ENCODE peak calls at places on chromosome 1, in eight cellular contexts. One of them, this sample, is unnamed.

GRCh38 chr1:10701145-10701544 is 95.3 kb downstream of the CASZ1 start:
- DNase-seq in CD4-positive, alpha-beta T cell: no peak
- DNase-seq in B cell: no peak
- DNase-seq in AG04450: no peak
- DNase-seq in fibroblast of lung: no peak
- DNase-seq in lower lobe of right lung: no peak
- DNase-seq in progenitor cell of endocrine pancreas: no peak
- DNase-seq in brain microvascular endothelial cell: no peak
- DNase-seq in this sample: no peak

GRCh38 chr1:84430519-84430918 is 32.2 kb downstream of the DNASE2B start:
- DNase-seq in CD4-positive, alpha-beta T cell: no peak
- DNase-seq in B cell: no peak
- DNase-seq in AG04450: no peak
- DNase-seq in fibroblast of lung: no peak
- DNase-seq in lower lobe of right lung: no peak
- DNase-seq in progenitor cell of endocrine pancreas: no peak
- DNase-seq in brain microvascular endothelial cell: no peak
- DNase-seq in this sample: no peak

GRCh38 chr1:236027096-236027495 is 37.8 kb downstream of the NID1 start:
- DNase-seq in CD4-positive, alpha-beta T cell: no peak
- DNase-seq in B cell: no peak
- DNase-seq in AG04450: no peak
- DNase-seq in fibroblast of lung: no peak
- DNase-seq in lower lobe of right lung: no peak
- DNase-seq in progenitor cell of endocrine pancreas: no peak
- DNase-seq in brain microvascular endothelial cell: no peak
- DNase-seq in this sample: no peak

GRCh38 chr1:234281826-234282489 is 91.3 kb upstream of the COA6 start:
- DNase-seq in CD4-positive, alpha-beta T cell: no peak
- DNase-seq in B cell: peak
- DNase-seq in AG04450: no peak
- DNase-seq in fibroblast of lung: no peak
- DNase-seq in lower lobe of right lung: no peak
- DNase-seq in progenitor cell of endocrine pancreas: no peak
- DNase-seq in brain microvascular endothelial cell: no peak
- DNase-seq in this sample: no peak

GRCh38 chr1:30061292-30062204 is 661.8 kb downstream of the MATN1 start:
- DNase-seq in CD4-positive, alpha-beta T cell: no peak
- DNase-seq in B cell: no peak
- DNase-seq in AG04450: no peak
- DNase-seq in fibroblast of lung: no peak
- DNase-seq in lower lobe of right lung: no peak
- DNase-seq in progenitor cell of endocrine pancreas: no peak
- DNase-seq in brain microvascular endothelial cell: no peak
- DNase-seq in this sample: no peak

GRCh38 chr1:29254346-29254745 is 18.0 kb downstream of the PTPRU start:
- DNase-seq in CD4-positive, alpha-beta T cell: no peak
- DNase-seq in B cell: no peak
- DNase-seq in AG04450: no peak
- DNase-seq in fibroblast of lung: no peak
- DNase-seq in lower lobe of right lung: no peak
- DNase-seq in progenitor cell of endocrine pancreas: no peak
- DNase-seq in brain microvascular endothelial cell: peak
- DNase-seq in this sample: no peak

GRCh38 chr1:154320882-154321608 is at the start of gene AQP10:
- DNase-seq in CD4-positive, alpha-beta T cell: no peak
- DNase-seq in B cell: no peak
- DNase-seq in AG04450: no peak
- DNase-seq in fibroblast of lung: no peak
- DNase-seq in lower lobe of right lung: no peak
- DNase-seq in progenitor cell of endocrine pancreas: no peak
- DNase-seq in brain microvascular endothelial cell: peak
- DNase-seq in this sample: no peak

GRCh38 chr1:228794173-228794572 is 58.9 kb downstream of the RHOU start:
- DNase-seq in CD4-positive, alpha-beta T cell: no peak
- DNase-seq in B cell: no peak
- DNase-seq in AG04450: no peak
- DNase-seq in fibroblast of lung: no peak
- DNase-seq in lower lobe of right lung: no peak
- DNase-seq in progenitor cell of endocrine pancreas: no peak
- DNase-seq in brain microvascular endothelial cell: no peak
- DNase-seq in this sample: no peak

GRCh38 chr1:42957880-42958487 is 684 bp downstream of the SLC2A1 start:
- DNase-seq in CD4-positive, alpha-beta T cell: peak
- DNase-seq in B cell: peak
- DNase-seq in AG04450: no peak
- DNase-seq in fibroblast of lung: peak
- DNase-seq in lower lobe of right lung: no peak
- DNase-seq in progenitor cell of endocrine pancreas: peak
- DNase-seq in brain microvascular endothelial cell: peak
- DNase-seq in this sample: no peak

GRCh38 chr1:12458571-12458970 is 159.4 kb downstream of the DHRS3 start:
- DNase-seq in CD4-positive, alpha-beta T cell: no peak
- DNase-seq in B cell: no peak
- DNase-seq in AG04450: no peak
- DNase-seq in fibroblast of lung: no peak
- DNase-seq in lower lobe of right lung: no peak
- DNase-seq in progenitor cell of endocrine pancreas: no peak
- DNase-seq in brain microvascular endothelial cell: no peak
- DNase-seq in this sample: no peak

GRCh38 chr1:10693497-10694273 is 102.8 kb downstream of the CASZ1 start:
- DNase-seq in CD4-positive, alpha-beta T cell: peak
- DNase-seq in B cell: peak
- DNase-seq in AG04450: no peak
- DNase-seq in fibroblast of lung: no peak
- DNase-seq in lower lobe of right lung: peak
- DNase-seq in progenitor cell of endocrine pancreas: peak
- DNase-seq in brain microvascular endothelial cell: no peak
- DNase-seq in this sample: no peak

GRCh38 chr1:79777481-79778219 is 771.1 kb upstream of the ADGRL4 start:
- DNase-seq in CD4-positive, alpha-beta T cell: no peak
- DNase-seq in B cell: no peak
- DNase-seq in AG04450: no peak
- DNase-seq in fibroblast of lung: no peak
- DNase-seq in lower lobe of right lung: no peak
- DNase-seq in progenitor cell of endocrine pancreas: no peak
- DNase-seq in brain microvascular endothelial cell: no peak
- DNase-seq in this sample: no peak

GRCh38 chr1:94617139-94617805 is 75.7 kb upstream of the F3 start:
- DNase-seq in CD4-positive, alpha-beta T cell: no peak
- DNase-seq in B cell: no peak
- DNase-seq in AG04450: no peak
- DNase-seq in fibroblast of lung: peak
- DNase-seq in lower lobe of right lung: no peak
- DNase-seq in progenitor cell of endocrine pancreas: no peak
- DNase-seq in brain microvascular endothelial cell: peak
- DNase-seq in this sample: no peak

GRCh38 chr1:23187637-23188036 is 19.0 kb upstream of the LUZP1 start:
- DNase-seq in CD4-positive, alpha-beta T cell: no peak
- DNase-seq in B cell: no peak
- DNase-seq in AG04450: no peak
- DNase-seq in fibroblast of lung: no peak
- DNase-seq in lower lobe of right lung: no peak
- DNase-seq in progenitor cell of endocrine pancreas: no peak
- DNase-seq in brain microvascular endothelial cell: no peak
- DNase-seq in this sample: no peak

GRCh38 chr1:115070993-115071661 is 18.2 kb downstream of the TSPAN2 start:
- DNase-seq in CD4-positive, alpha-beta T cell: no peak
- DNase-seq in B cell: no peak
- DNase-seq in AG04450: no peak
- DNase-seq in fibroblast of lung: no peak
- DNase-seq in lower lobe of right lung: no peak
- DNase-seq in progenitor cell of endocrine pancreas: no peak
- DNase-seq in brain microvascular endothelial cell: no peak
- DNase-seq in this sample: no peak

GRCh38 chr1:203992440-203992839 is 80.5 kb upstream of the SOX13 start:
- DNase-seq in CD4-positive, alpha-beta T cell: no peak
- DNase-seq in B cell: no peak
- DNase-seq in AG04450: no peak
- DNase-seq in fibroblast of lung: no peak
- DNase-seq in lower lobe of right lung: no peak
- DNase-seq in progenitor cell of endocrine pancreas: no peak
- DNase-seq in brain microvascular endothelial cell: no peak
- DNase-seq in this sample: no peak

GRCh38 chr1:116826818-116827606 is 72.8 kb downstream of the CD2 start:
- DNase-seq in CD4-positive, alpha-beta T cell: no peak
- DNase-seq in B cell: no peak
- DNase-seq in AG04450: no peak
- DNase-seq in fibroblast of lung: no peak
- DNase-seq in lower lobe of right lung: no peak
- DNase-seq in progenitor cell of endocrine pancreas: no peak
- DNase-seq in brain microvascular endothelial cell: peak
- DNase-seq in this sample: no peak

GRCh38 chr1:116824631-116825399 is 70.6 kb downstream of the CD2 start:
- DNase-seq in CD4-positive, alpha-beta T cell: no peak
- DNase-seq in B cell: no peak
- DNase-seq in AG04450: no peak
- DNase-seq in fibroblast of lung: no peak
- DNase-seq in lower lobe of right lung: no peak
- DNase-seq in progenitor cell of endocrine pancreas: no peak
- DNase-seq in brain microvascular endothelial cell: no peak
- DNase-seq in this sample: no peak

GRCh38 chr1:116827607-116828125 is 73.4 kb downstream of the CD2 start:
- DNase-seq in CD4-positive, alpha-beta T cell: no peak
- DNase-seq in B cell: no peak
- DNase-seq in AG04450: no peak
- DNase-seq in fibroblast of lung: no peak
- DNase-seq in lower lobe of right lung: no peak
- DNase-seq in progenitor cell of endocrine pancreas: no peak
- DNase-seq in brain microvascular endothelial cell: no peak
- DNase-seq in this sample: no peak

GRCh38 chr1:116825400-116825734 is 71.1 kb downstream of the CD2 start:
- DNase-seq in CD4-positive, alpha-beta T cell: no peak
- DNase-seq in B cell: no peak
- DNase-seq in AG04450: no peak
- DNase-seq in fibroblast of lung: no peak
- DNase-seq in lower lobe of right lung: no peak
- DNase-seq in progenitor cell of endocrine pancreas: no peak
- DNase-seq in brain microvascular endothelial cell: no peak
- DNase-seq in this sample: no peak

DNA sequence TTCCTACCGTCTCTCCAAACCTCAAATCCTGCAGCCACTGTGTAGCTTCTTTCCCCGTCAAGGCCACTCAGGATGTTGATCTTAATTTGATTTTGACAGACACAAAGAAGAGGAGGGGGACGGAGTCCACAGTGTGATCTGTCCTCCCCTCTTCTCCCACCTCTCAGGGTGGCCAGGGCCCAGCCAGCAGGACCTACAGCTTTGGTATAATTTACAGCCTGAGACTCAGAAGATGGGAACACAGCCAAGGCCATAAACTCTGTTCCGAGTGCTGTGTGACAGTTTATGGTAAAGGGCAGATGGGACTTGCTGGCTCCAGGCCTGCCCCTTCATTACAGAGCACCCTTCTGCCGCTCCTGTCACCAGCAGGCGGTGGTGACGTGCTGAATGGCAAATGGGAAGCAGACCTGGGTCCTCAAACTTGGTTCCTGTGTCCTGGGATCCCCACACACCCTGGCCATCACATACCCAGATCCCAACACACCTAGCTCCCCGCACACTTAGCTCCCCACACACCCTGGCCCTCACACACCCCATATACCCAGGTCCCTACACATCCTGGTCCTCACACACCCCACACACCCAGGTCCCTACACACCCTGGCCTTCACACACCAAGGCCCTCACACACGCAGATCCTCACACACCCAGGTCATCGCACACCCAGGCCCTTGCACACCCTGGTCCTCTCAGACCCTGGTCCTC is 71.7 kb downstream of the CD2 start:
- DNase-seq in CD4-positive, alpha-beta T cell: no peak
- DNase-seq in B cell: no peak
- DNase-seq in AG04450: no peak
- DNase-seq in fibroblast of lung: no peak
- DNase-seq in lower lobe of right lung: no peak
- DNase-seq in progenitor cell of endocrine pancreas: no peak
- DNase-seq in brain microvascular endothelial cell: no peak
- DNase-seq in this sample: no peak
- TF ChIP-seq CTCF in CD4-positive, alpha-beta T cell: no peak
- TF ChIP-seq CTCF in B cell: no peak
- TF ChIP-seq CTCF in AG04450: no peak
- TF ChIP-seq CTCF in fibroblast of lung: no peak
- TF ChIP-seq CTCF in lower lobe of right lung: no peak
- TF ChIP-seq CTCF in progenitor cell of endocrine pancreas: no peak
- TF ChIP-seq CTCF in brain microvascular endothelial cell: no peak
- TF ChIP-seq CTCF in this sample: no peak

GRCh38 chr1:20366766-20367602 is 76.3 kb downstream of the VWA5B1 start:
- DNase-seq in CD4-positive, alpha-beta T cell: no peak
- DNase-seq in B cell: no peak
- DNase-seq in AG04450: no peak
- DNase-seq in fibroblast of lung: peak
- DNase-seq in lower lobe of right lung: no peak
- DNase-seq in progenitor cell of endocrine pancreas: peak
- DNase-seq in brain microvascular endothelial cell: peak
- DNase-seq in this sample: no peak
- TF ChIP-seq CTCF in CD4-positive, alpha-beta T cell: no peak
- TF ChIP-seq CTCF in B cell: no peak
- TF ChIP-seq CTCF in AG04450: peak
- TF ChIP-seq CTCF in fibroblast of lung: peak
- TF ChIP-seq CTCF in lower lobe of right lung: peak
- TF ChIP-seq CTCF in progenitor cell of endocrine pancreas: peak
- TF ChIP-seq CTCF in brain microvascular endothelial cell: peak
- TF ChIP-seq CTCF in this sample: peak

GRCh38 chr1:58709540-58709939 is 9.7 kb upstream of the MYSM1 start:
- DNase-seq in CD4-positive, alpha-beta T cell: no peak
- DNase-seq in B cell: no peak
- DNase-seq in AG04450: no peak
- DNase-seq in fibroblast of lung: no peak
- DNase-seq in lower lobe of right lung: no peak
- DNase-seq in progenitor cell of endocrine pancreas: no peak
- DNase-seq in brain microvascular endothelial cell: no peak
- DNase-seq in this sample: no peak
- TF ChIP-seq CTCF in CD4-positive, alpha-beta T cell: no peak
- TF ChIP-seq CTCF in B cell: no peak
- TF ChIP-seq CTCF in AG04450: no peak
- TF ChIP-seq CTCF in fibroblast of lung: no peak
- TF ChIP-seq CTCF in lower lobe of right lung: no peak
- TF ChIP-seq CTCF in progenitor cell of endocrine pancreas: no peak
- TF ChIP-seq CTCF in brain microvascular endothelial cell: no peak
- TF ChIP-seq CTCF in this sample: no peak

GRCh38 chr1:16006552-16007485 is 2.8 kb downstream of the SRARP start:
- DNase-seq in CD4-positive, alpha-beta T cell: no peak
- DNase-seq in B cell: no peak
- DNase-seq in AG04450: no peak
- DNase-seq in fibroblast of lung: peak
- DNase-seq in lower lobe of right lung: peak
- DNase-seq in progenitor cell of endocrine pancreas: no peak
- DNase-seq in brain microvascular endothelial cell: no peak
- DNase-seq in this sample: no peak
- TF ChIP-seq CTCF in CD4-positive, alpha-beta T cell: no peak
- TF ChIP-seq CTCF in B cell: no peak
- TF ChIP-seq CTCF in AG04450: no peak
- TF ChIP-seq CTCF in fibroblast of lung: no peak
- TF ChIP-seq CTCF in lower lobe of right lung: no peak
- TF ChIP-seq CTCF in progenitor cell of endocrine pancreas: no peak
- TF ChIP-seq CTCF in brain microvascular endothelial cell: no peak
- TF ChIP-seq CTCF in this sample: peak